ENCODE peak calls at places on chromosomes 13 and 19, in five cellular contexts. F is upper lobe of right lung, Y is breast epithelium, D is foreskin keratinocyte, U is substantia nigra. B is an unnamed sample.

GRCh38 chr13:27354379-27354778 is 70.0 kb upstream of the GTF3A start:
- DNase-seq in D (no peak), F (no peak), Y (no peak), U (no peak), B (no peak)

GRCh38 chr13:112994084-112994780 is 25.2 kb downstream of the MCF2L start:
- DNase-seq in Y (peak; percentile 75), D (no peak), F (no peak), U (no peak), B (no peak)

GRCh38 chr19:47891923-47892666 is 6.0 kb upstream of the SULT2A1 start:
- DNase-seq in F (no peak), D (no peak), Y (no peak), U (no peak), B (no peak)

GRCh38 chr19:19120308-19121156 is 17.7 kb downstream of the TMEM161A start:
- DNase-seq in F (no peak), U (no peak), Y (no peak), D (no peak), B (no peak)

GRCh38 chr13:50599927-50600326 is 243.6 kb downstream of the DLEU7 start:
- DNase-seq in U (no peak), D (no peak), Y (no peak), F (no peak), B (no peak)

GRCh38 chr13:23748591-23748990 is 140.6 kb downstream of the MIPEP start:
- DNase-seq in F (no peak), U (no peak), Y (no peak), D (no peak), B (no peak)

GRCh38 chr13:106415971-106416370 is 119.5 kb downstream of the EFNB2 start:
- DNase-seq in U (no peak), F (no peak), Y (no peak), D (no peak), B (no peak)

GRCh38 chr13:63910406-63910957 is 2494.8 kb upstream of the PCDH20 start:
- DNase-seq in Y (no peak), F (no peak), D (no peak), U (no peak), B (no peak)

GRCh38 chr13:113404723-113405471 is 41.0 kb upstream of the GRTP1 start:
- DNase-seq in F (peak; percentile 60), U (no peak), Y (no peak), D (no peak), B (no peak)

DNA sequence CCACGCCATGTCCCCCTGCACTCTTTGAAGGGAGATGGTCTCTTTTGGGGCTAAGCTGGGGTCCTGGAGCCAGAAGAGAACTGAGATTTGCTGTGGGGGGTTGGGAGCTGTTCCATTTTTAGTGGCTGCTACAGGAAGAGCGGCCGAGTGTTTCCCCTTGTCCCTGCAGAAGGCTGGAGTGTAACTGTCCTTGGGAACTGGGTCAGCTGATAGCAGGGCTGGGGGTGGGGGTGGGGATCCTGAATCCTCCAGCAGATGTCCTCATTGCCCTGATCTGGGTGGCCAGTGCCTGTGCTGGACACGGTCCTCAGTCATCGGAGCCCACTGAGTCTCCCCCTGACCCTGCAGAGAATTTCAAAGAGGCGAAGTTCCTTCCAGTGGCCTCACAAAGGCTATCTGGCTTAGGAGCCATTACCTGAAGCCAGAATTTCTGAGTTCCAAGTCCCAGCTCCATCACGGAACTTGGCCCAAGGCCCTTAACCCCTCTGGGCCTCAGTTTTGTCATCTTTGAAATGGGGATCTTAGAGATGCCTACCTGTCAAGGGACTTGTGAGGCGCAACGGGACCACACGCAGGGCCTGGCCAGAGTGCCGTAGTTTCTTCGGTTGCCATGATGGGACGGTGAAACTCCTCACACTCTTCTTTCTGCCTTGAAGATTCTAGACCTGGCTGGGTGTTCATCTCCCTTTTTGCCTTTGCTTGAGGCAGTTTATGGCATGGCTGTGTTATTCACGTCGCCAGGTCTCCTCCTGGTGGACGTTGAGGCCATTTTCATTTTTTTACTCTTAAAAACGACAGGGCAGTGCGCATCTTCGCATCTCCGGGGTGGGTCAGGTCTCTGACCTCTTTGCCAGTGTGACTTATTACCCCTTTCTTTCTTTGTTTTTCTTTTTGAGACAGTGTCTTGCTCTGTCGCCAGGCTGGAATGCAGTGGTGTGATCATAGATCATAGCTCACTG is 51.9 kb downstream of the DNM2 start:
- DNase-seq in Y (no peak), U (peak; percentile 87), D (no peak), F (no peak), B (no peak)
- H3K27ac ChIP-seq in Y (peak overlapping the region; percentile 40), U (peak overlapping the region; percentile 95), D (no peak overlapping the region), F (peak overlapping the region; percentile 55), B (peak overlapping the region; percentile 15)

GRCh38 chr13:30124131-30124768 is 183.1 kb downstream of the KATNAL1 start:
- DNase-seq in Y (no peak), U (no peak), D (no peak), F (no peak), B (no peak)

GRCh38 chr13:30128095-30128494 is 179.3 kb downstream of the KATNAL1 start:
- DNase-seq in U (no peak), Y (no peak), D (no peak), F (no peak), B (no peak)

GRCh38 chr13:30123575-30123974 is 183.8 kb downstream of the KATNAL1 start:
- DNase-seq in Y (no peak), D (no peak), F (no peak), U (no peak), B (no peak)

GRCh38 chr13:30126903-30127428 is 180.4 kb downstream of the KATNAL1 start:
- DNase-seq in Y (no peak), F (no peak), D (no peak), U (no peak), B (no peak)

GRCh38 chr13:30125422-30126073 is 181.8 kb downstream of the KATNAL1 start:
- DNase-seq in Y (peak; percentile 80), U (no peak), F (no peak), D (peak; percentile 82), B (peak; percentile 74)
- H3K27ac ChIP-seq in Y (peak overlapping the region; percentile 85), U (no peak overlapping the region), F (no peak overlapping the region), D (no peak overlapping the region), B (no peak overlapping the region)

DNA sequence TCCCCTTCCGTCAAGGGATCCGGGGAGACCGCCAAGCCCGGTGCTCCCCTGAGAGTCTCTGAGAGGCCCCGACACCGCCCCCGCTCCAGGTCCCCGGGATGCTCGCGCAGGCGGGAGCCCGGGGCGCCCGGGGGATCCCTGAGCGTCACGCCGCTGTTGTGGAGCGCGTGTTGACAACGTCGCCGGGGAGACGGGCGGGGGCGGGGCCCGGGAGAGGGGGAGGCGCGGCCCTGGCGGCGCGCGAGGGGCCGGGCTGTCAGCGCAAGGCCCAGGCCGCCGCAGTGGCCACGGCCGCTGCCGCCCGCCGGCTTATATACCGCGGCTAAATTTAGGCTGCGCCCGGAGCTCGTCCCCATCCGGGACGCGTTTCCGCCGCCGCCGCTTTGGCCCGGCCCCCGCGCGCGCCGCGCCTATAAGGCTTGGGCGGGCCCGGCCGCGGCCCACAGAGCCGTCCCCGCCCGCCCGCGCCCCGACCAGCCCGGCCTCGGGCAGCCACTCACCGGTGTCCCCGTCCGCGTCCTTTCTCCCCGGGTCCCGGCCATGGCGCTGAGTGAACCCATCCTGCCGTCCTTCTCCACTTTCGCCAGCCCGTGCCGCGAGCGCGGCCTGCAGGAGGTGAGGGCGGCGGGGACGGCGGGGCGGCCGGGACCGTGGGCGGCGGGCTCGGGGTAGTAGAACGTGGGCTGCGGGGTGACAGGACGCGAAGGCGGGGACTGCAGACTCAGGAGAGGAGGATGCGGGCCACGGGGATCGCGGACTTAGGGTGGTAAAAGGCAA is at the start of gene KLF2:
- DNase-seq in Y (peak; percentile 85), D (no peak), U (peak; percentile 68), F (peak; percentile 98), B (no peak)
- H3K27ac ChIP-seq in Y (peak within 1 kb of the TSS; percentile 89), D (peak within 1 kb of the TSS; percentile 29), U (peak within 1 kb of the TSS; percentile 71), F (peak within 1 kb of the TSS; percentile 96), B (no peak within 1 kb of the TSS)

GRCh38 chr13:74056829-74057564 is 77.2 kb downstream of the KLF12 start:
- DNase-seq in U (no peak), F (no peak), Y (no peak), D (no peak), B (no peak)

GRCh38 chr13:74047925-74048324 is 86.3 kb downstream of the KLF12 start:
- DNase-seq in F (no peak), Y (no peak), U (no peak), D (peak; percentile 59), B (peak; percentile 16)

DNA sequence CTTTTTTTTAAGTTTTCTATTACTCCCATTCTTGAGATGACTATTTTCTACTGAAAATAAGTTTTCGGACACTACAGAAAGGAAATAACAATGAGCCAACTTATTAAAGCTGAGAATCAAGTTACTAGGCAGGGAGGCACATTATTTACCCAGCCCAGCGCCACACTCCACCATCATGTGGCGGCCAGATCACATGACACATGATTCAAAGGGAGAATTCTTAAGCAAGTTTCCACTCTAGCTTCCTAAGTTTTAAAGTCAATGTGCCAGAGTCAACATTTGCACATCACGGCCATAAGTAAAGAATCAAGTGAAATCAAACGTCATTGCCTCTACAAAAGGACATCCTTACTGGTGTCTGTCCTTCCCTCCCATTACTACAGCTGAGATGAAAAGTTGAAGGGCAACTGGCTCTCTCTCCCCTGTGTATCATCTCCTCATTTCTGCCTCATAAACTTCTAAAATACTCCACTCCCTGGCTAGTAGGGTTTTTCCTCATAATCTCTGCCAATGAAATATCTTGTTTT is 81.7 kb downstream of the KLF12 start:
- DNase-seq in D (no peak), U (no peak), Y (no peak), F (peak; percentile 74), B (no peak)
- H3K27ac ChIP-seq in D (no peak overlapping the region), U (no peak overlapping the region), Y (no peak overlapping the region), F (no peak overlapping the region), B (no peak overlapping the region)

GRCh38 chr19:1263198-1263597 is 5.9 kb upstream of the CIRBP start:
- DNase-seq in Y (no peak), F (no peak), D (no peak), U (no peak), B (no peak)

GRCh38 chr19:1260749-1261511 is 8.2 kb upstream of the CIRBP start:
- DNase-seq in U (peak; percentile 97), F (peak; percentile 98), D (peak; percentile 77), Y (peak; percentile 95), B (no peak)

GRCh38 chr19:1261512-1261862 is 7.6 kb upstream of the CIRBP start:
- DNase-seq in F (peak; percentile 73), U (no peak), D (no peak), Y (no peak), B (no peak)

GRCh38 chr19:1261863-1262686 is 7.1 kb upstream of the CIRBP start:
- DNase-seq in Y (peak; percentile 91), D (no peak), F (peak; percentile 95), U (peak; percentile 35), B (no peak)

DNA sequence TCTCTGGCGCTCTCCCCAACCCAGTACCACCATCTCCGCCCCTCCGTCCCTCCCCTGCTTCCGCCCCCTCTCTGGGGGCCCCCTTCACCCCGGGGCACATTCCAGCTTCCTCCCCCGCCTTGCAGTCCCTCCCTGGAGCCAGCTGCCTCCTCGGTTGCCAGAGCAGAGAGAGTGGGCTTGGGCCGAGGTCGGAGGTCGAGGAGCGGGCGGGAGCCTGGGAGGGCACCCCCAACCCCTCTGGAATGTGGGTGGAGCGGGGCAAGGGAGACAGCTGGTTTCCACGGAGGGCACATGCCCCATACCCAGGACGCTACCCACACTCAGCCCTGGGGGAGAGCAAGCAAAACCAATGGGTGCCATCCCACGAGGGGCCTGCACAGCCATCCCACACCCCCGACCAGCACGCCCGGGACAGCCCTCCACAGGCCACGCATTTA is 6.4 kb upstream of the CIRBP start:
- DNase-seq in F (no peak), D (no peak), Y (peak; percentile 20), U (no peak), B (no peak)
- H3K27ac ChIP-seq in F (peak overlapping the region; percentile 95), D (peak overlapping the region; percentile 25), Y (peak overlapping the region; percentile 98), U (no peak overlapping the region), B (peak overlapping the region; percentile 99)

GRCh38 chr19:46782355-46783019 is 5.9 kb downstream of the SLC1A5 start:
- DNase-seq in U (no peak), D (no peak), Y (no peak), F (no peak), B (no peak)
- H3K27ac ChIP-seq in U (no peak overlapping the region), D (no peak overlapping the region), Y (peak overlapping the region; percentile 43), F (no peak overlapping the region), B (peak overlapping the region; percentile 99)